ENCODE peak calls at places on chromosomes 16 and 17, in five cellular contexts. R is bronchial epithelial cell, N is tibial artery, L is thoracic aorta, E is lower leg skin. Y is an unnamed sample.

GRCh38 chr16:69150146-69150865 is 17.9 kb downstream of the UTP4 start:
- DNase-seq in R (peak; percentile 65), L (peak; percentile 17), N (no peak), E (peak; percentile 57), Y (no peak)

GRCh38 chr17:2171725-2172446 is 117.0 kb downstream of the HIC1 start:
- DNase-seq in L (peak; percentile 54), N (peak; percentile 89), E (peak; percentile 57), R (peak; percentile 86), Y (no peak)

GRCh38 chr17:56269998-56270397 is 116.7 kb downstream of the ANKFN1 start:
- DNase-seq in N (no peak), E (no peak), R (no peak), L (no peak), Y (no peak)

GRCh38 chr17:50480854-50481490 is 2.3 kb downstream of the RSAD1 start:
- DNase-seq in L (no peak), R (peak; percentile 56), E (no peak), N (no peak), Y (no peak)

GRCh38 chr17:75601057-75601987 is 13.7 kb downstream of the MYO15B start:
- DNase-seq in N (peak; percentile 62), L (no peak), R (peak; percentile 29), E (peak; percentile 36), Y (no peak)

GRCh38 chr17:82353484-82353883 is 5.6 kb upstream of the TEX19 start:
- DNase-seq in L (no peak), N (no peak), E (no peak), R (no peak), Y (no peak)

GRCh38 chr17:31008374-31009035 is 37.7 kb downstream of the RNF135 start:
- DNase-seq in E (peak; percentile 21), N (peak; percentile 79), R (peak; percentile 27), L (no peak), Y (no peak)

GRCh38 chr16:10751291-10751697 is 7.7 kb downstream of the NUBP1 start:
- DNase-seq in E (no peak), R (no peak), N (no peak), L (no peak), Y (no peak)

GRCh38 chr16:35585411-35585810 is 2126.0 kb downstream of the TP53TG3F start:
- DNase-seq in R (no peak), L (no peak), E (no peak), N (no peak), Y (no peak)

GRCh38 chr16:24729243-24729966 is at the start of gene TNRC6A:
- DNase-seq in L (peak; percentile 51), N (peak; percentile 95), R (peak; percentile 62), E (peak; percentile 84), Y (peak; percentile 73)

GRCh38 chr17:48933035-48933434 is 11.6 kb downstream of the SNF8 start:
- DNase-seq in R (no peak), E (no peak), N (no peak), L (no peak), Y (no peak)

GRCh38 chr16:35391328-35391727 is 1931.9 kb downstream of the TP53TG3F start:
- DNase-seq in E (peak; percentile 34), R (peak; percentile 48), L (no peak), N (no peak), Y (no peak)

GRCh38 chr16:75244225-75244792 is 7.1 kb downstream of the BCAR1 start:
- DNase-seq in R (no peak), E (no peak), L (no peak), N (peak; percentile 94), Y (no peak)
- TF ChIP-seq CTCF in R (no peak), E (no peak), L (no peak), N (no peak), Y (no peak)

GRCh38 chr17:43774304-43775250 is 4.2 kb downstream of the DUSP3 start:
- DNase-seq in L (no peak), E (no peak), N (no peak), R (no peak), Y (no peak)

GRCh38 chr17:43782903-43783462 is 2.7 kb downstream of the CFAP97D1 start:
- DNase-seq in L (no peak), E (no peak), R (no peak), N (no peak), Y (no peak)

GRCh38 chr17:43779145-43780125 is 658 bp upstream of the DUSP3 start:
- DNase-seq in N (no peak), R (no peak), L (no peak), E (no peak), Y (no peak)

GRCh38 chr17:43780135-43780534 is at the start of gene CFAP97D1:
- DNase-seq in R (no peak), N (no peak), E (no peak), L (no peak), Y (no peak)

DNA sequence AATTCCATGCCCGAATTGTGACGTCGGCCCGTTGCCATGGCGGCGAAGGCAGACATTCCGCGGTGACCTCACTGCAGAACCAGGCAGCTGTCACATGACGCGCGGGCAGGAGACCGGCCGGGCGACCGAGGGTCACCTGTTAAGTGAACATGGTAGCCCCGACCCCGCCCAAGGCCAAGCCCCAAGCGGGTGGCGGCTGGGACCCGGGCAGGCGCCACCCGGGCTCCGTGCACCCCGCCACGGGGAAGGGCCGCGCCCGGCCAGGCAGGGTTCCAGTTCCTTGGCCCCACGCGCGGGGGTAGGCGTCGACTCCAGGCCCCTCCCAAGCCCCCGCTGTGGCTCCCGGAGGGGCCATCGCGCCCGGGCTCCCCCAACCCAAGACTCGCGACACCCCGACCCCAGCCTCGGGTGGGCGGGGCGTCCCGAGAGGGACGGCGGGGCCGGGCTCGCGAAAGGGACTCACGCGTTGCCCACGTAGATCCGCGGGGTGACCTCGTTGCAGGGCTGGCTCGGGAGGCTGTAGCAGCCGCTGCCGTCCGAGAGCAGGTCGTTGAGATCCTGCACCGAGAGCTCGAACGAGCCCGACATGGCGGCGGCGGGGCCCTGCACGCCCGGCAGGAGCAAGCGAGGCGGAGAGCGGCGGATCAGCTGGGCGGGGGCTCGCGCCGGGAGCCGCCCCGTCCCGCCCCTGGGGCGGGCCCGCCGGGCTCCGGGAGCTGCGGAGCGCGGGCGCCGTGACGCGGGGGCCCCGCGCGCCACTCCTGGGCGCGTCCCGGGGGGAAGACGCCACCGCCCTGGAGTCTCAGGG is at the start of gene DUSP3:
- DNase-seq in N (peak; percentile 97), R (peak; percentile 76), L (peak; percentile 96), E (peak; percentile 92), Y (peak; percentile 98)
- TF ChIP-seq CTCF in N (peak; percentile 16), R (no peak), L (peak; percentile 7), E (no peak), Y (no peak)

DNA sequence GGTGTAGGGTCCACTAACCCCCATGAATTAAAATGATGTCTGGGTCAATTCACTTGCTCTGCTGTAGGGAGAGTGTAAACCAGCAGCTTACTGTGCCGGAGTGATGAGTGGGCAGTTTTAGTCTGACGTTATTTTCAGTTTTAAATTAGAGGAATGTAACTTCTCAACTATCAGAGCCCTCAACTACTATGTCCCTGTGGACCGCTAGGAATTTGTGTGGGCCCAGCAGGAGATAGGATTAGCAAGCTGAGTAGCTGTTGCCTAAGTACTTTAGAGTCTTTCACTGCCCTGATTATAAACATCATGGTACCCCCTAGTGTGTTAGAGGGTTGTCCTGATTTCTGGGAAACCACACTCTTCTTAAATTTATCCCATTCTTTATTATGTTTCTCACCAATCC is 11.4 kb downstream of the MARVELD3 start:
- DNase-seq in L (no peak), E (no peak), R (no peak), N (no peak), Y (no peak)
- TF ChIP-seq CTCF in L (no peak), E (no peak), R (no peak), N (no peak), Y (no peak)

GRCh38 chr16:66267287-66268137 is 99.0 kb upstream of the CDH5 start:
- DNase-seq in L (no peak), E (no peak), R (no peak), N (no peak), Y (no peak)

GRCh38 chr16:66265106-66265415 is 101.4 kb upstream of the CDH5 start:
- DNase-seq in L (no peak), E (no peak), N (no peak), R (no peak), Y (no peak)

GRCh38 chr16:66265556-66266133 is 100.8 kb upstream of the CDH5 start:
- DNase-seq in L (no peak), E (no peak), N (no peak), R (no peak), Y (no peak)

GRCh38 chr16:66264311-66265105 is 102.0 kb upstream of the CDH5 start:
- DNase-seq in L (no peak), N (no peak), E (no peak), R (no peak), Y (no peak)

GRCh38 chr16:66266436-66267286 is 99.8 kb upstream of the CDH5 start:
- DNase-seq in L (no peak), N (peak; percentile 76), E (peak; percentile 72), R (no peak), Y (no peak)
- TF ChIP-seq CTCF in L (no peak), N (no peak), E (no peak), R (no peak), Y (no peak)

DNA sequence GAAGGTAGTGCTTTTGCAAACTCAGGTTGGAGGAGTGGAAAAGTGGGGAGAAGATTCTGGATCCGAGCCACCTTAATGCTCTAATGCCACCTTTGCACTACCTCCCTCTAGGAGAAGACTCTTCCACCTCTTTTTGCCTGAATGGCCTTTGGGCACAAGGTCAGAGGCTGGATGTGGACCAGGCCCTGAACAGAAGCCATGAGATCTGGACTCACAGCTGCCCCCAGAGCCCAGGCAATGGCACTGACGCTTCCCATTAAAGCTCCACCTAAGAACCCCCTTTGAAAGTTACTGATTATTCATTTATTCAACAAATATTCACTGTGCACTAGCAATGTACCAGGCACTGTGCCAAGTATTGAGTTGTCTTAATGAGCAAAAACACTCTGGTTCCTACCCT is 3.2 kb downstream of the SHBG start:
- DNase-seq in L (no peak), E (no peak), R (no peak), N (no peak), Y (no peak)
- TF ChIP-seq CTCF in L (no peak), E (no peak), R (no peak), N (no peak), Y (no peak)

GRCh38 chr17:14302421-14303099 is 1.7 kb downstream of the HS3ST3B1 start:
- DNase-seq in N (peak; percentile 78), L (no peak), E (peak; percentile 62), R (peak; percentile 51), Y (no peak)

GRCh38 chr17:14300628-14301278 is at the start of gene HS3ST3B1:
- DNase-seq in E (peak; percentile 99), N (peak; percentile 95), R (peak; percentile 95), L (peak; percentile 90), Y (peak; percentile 92)

GRCh38 chr17:14299261-14300093 is 1.4 kb upstream of the HS3ST3B1 start:
- DNase-seq in R (no peak), L (no peak), E (no peak), N (no peak), Y (no peak)

GRCh38 chr17:14301761-14302401 is 1.0 kb downstream of the HS3ST3B1 start:
- DNase-seq in R (no peak), N (no peak), E (no peak), L (no peak), Y (no peak)

GRCh38 chr17:14301279-14301760 is 439 bp downstream of the HS3ST3B1 start:
- DNase-seq in N (no peak), L (no peak), E (no peak), R (peak; percentile 29), Y (no peak)
- TF ChIP-seq CTCF in N (no peak), L (no peak), E (no peak), R (no peak), Y (no peak)

Y was measured in omental fat pad.